ENCODE peak calls at places on chromosomes 6 and 20, in ten cellular contexts. U, F, D, W, H, P, N, E, O and B are unnamed samples.

GRCh38 chr6:74764486-74764885 is 441.4 kb downstream of the COL12A1 start:
- DNase-seq in O (no peak), N (no peak), F (no peak), U (no peak), W (no peak), H (no peak), D (no peak), P (no peak), E (no peak), B (no peak)

GRCh38 chr20:1505361-1505760 is 14.1 kb upstream of the SIRPB2 start:
- DNase-seq in N (no peak), E (no peak), F (no peak), U (no peak), O (no peak), H (no peak), W (no peak), D (no peak), P (no peak), B (no peak)

GRCh38 chr6:136338486-136338885 is 48.8 kb upstream of the BCLAF1 start:
- DNase-seq in H (no peak), P (no peak), U (no peak), F (no peak), E (no peak), N (no peak), W (no peak), D (no peak), O (no peak), B (no peak)

GRCh38 chr6:148915889-148916288 is 169.1 kb downstream of the UST start:
- DNase-seq in D (no peak), E (no peak), O (no peak), U (no peak), F (peak; percentile 39), N (no peak), P (no peak), H (no peak), W (no peak), B (no peak)

GRCh38 chr20:34825530-34826362 is at the start of gene NCOA6:
- DNase-seq in W (peak; percentile 92), O (peak; percentile 86), P (peak; percentile 13), U (peak; percentile 92), D (peak; percentile 85), H (peak; percentile 81), E (peak; percentile 88), N (peak; percentile 87), F (peak; percentile 69), B (peak; percentile 89)

GRCh38 chr20:21609221-21609620 is 95.4 kb upstream of the NKX2-2 start:
- DNase-seq in W (no peak), N (peak; percentile 66), D (no peak), P (no peak), U (no peak), O (no peak), F (no peak), E (no peak), H (no peak), B (no peak)

GRCh38 chr6:45438156-45438555 is 60.4 kb upstream of the SUPT3H start:
- DNase-seq in D (no peak), F (no peak), N (no peak), U (no peak), O (no peak), H (no peak), P (no peak), E (no peak), W (no peak), B (no peak)

GRCh38 chr20:13025181-13025580 is 16.4 kb downstream of the SPTLC3 start:
- DNase-seq in D (no peak), F (no peak), E (no peak), N (no peak), O (no peak), W (no peak), U (no peak), P (no peak), H (no peak), B (no peak)

GRCh38 chr6:33994198-33995045 is 151.5 kb downstream of the GRM4 start:
- DNase-seq in H (no peak), N (peak; percentile 1), W (no peak), F (no peak), D (no peak), U (no peak), O (no peak), P (no peak), E (no peak), B (no peak)

GRCh38 chr6:52103661-52104060 is 16.2 kb upstream of the PKHD1 start:
- DNase-seq in O (no peak), E (no peak), W (no peak), P (no peak), H (no peak), D (no peak), N (no peak), F (no peak), U (no peak), B (no peak)

GRCh38 chr6:107409942-107410341 is 49.4 kb downstream of the PDSS2 start:
- DNase-seq in E (no peak), O (no peak), H (no peak), F (no peak), D (no peak), P (no peak), U (no peak), N (no peak), W (no peak), B (no peak)

GRCh38 chr6:52186480-52186879 is 305 bp downstream of the IL17A start:
- DNase-seq in F (no peak), H (no peak), D (no peak), O (no peak), U (no peak), W (no peak), P (no peak), N (no peak), E (no peak), B (no peak)

GRCh38 chr20:61218886-61219480 is 33.1 kb upstream of the CDH4 start:
- DNase-seq in N (no peak), D (no peak), U (no peak), W (no peak), P (no peak), H (peak; percentile 7), F (no peak), O (no peak), E (no peak), B (no peak)

GRCh38 chr20:38840053-38840893 is 34.8 kb downstream of the PPP1R16B start:
- DNase-seq in E (no peak), H (peak; percentile 5), P (no peak), F (no peak), N (peak; percentile 73), U (peak; percentile 44), D (no peak), W (no peak), O (peak; percentile 32), B (no peak)

GRCh38 chr6:125197795-125198269 is 44.3 kb downstream of the TPD52L1 start:
- DNase-seq in W (peak; percentile 71), H (peak; percentile 43), D (peak; percentile 28), N (no peak), U (peak; percentile 36), O (no peak), E (peak; percentile 81), F (no peak), P (no peak), B (peak; percentile 86)

GRCh38 chr20:17808357-17808756 is 108.6 kb downstream of the BANF2 start:
- DNase-seq in U (peak; percentile 39), O (no peak), N (no peak), F (no peak), D (no peak), E (peak; percentile 46), H (peak; percentile 89), W (peak; percentile 73), P (no peak), B (peak; percentile 37)

GRCh38 chr6:16897669-16898068 is 136.4 kb upstream of the ATXN1 start:
- DNase-seq in O (no peak), D (no peak), E (no peak), F (no peak), P (no peak), U (no peak), N (no peak), H (no peak), W (no peak), B (no peak)